ENCODE peak calls at places on chromosomes 2 and 18, in ten cellular contexts. One of them, this sample, is unnamed.

GRCh38 chr18:5164903-5165302 is 32.2 kb downstream of the AKAIN1 start:
- DNase-seq in brain microvascular endothelial cell: no peak
- DNase-seq in neural progenitor cell: no peak
- DNase-seq in Daoy: no peak
- DNase-seq in GM12891: no peak
- DNase-seq in skeletal muscle cell: no peak
- DNase-seq in EL: no peak
- DNase-seq in activated CD8-positive, alpha-beta memory T cell treated with anti-CD3 and anti-CD28 coated beads, Interleukin-2, amount 50 U/mL, for 48 hours: no peak
- DNase-seq in adrenal gland: no peak
- DNase-seq in fibroblast of the conjunctiva: no peak
- DNase-seq in this sample: no peak

GRCh38 chr2:29147963-29148362 is 32.7 kb downstream of the CLIP4 start:
- DNase-seq in skeletal muscle cell: no peak
- DNase-seq in Daoy: no peak
- DNase-seq in GM12891: no peak
- DNase-seq in brain microvascular endothelial cell: no peak
- DNase-seq in EL: no peak
- DNase-seq in adrenal gland: no peak
- DNase-seq in activated CD8-positive, alpha-beta memory T cell treated with anti-CD3 and anti-CD28 coated beads, Interleukin-2, amount 50 U/mL, for 48 hours: no peak
- DNase-seq in neural progenitor cell: peak
- DNase-seq in fibroblast of the conjunctiva: no peak
- DNase-seq in this sample: no peak

GRCh38 chr2:102662861-102663260 is 43.5 kb downstream of the SLC9A2 start:
- DNase-seq in EL: no peak
- DNase-seq in Daoy: no peak
- DNase-seq in skeletal muscle cell: no peak
- DNase-seq in adrenal gland: no peak
- DNase-seq in brain microvascular endothelial cell: no peak
- DNase-seq in GM12891: no peak
- DNase-seq in activated CD8-positive, alpha-beta memory T cell treated with anti-CD3 and anti-CD28 coated beads, Interleukin-2, amount 50 U/mL, for 48 hours: no peak
- DNase-seq in fibroblast of the conjunctiva: no peak
- DNase-seq in neural progenitor cell: no peak
- DNase-seq in this sample: no peak

GRCh38 chr18:23437357-23438045 is 15.6 kb upstream of the RIOK3 start:
- DNase-seq in GM12891: peak
- DNase-seq in neural progenitor cell: peak
- DNase-seq in skeletal muscle cell: peak
- DNase-seq in EL: peak
- DNase-seq in fibroblast of the conjunctiva: peak
- DNase-seq in Daoy: peak
- DNase-seq in activated CD8-positive, alpha-beta memory T cell treated with anti-CD3 and anti-CD28 coated beads, Interleukin-2, amount 50 U/mL, for 48 hours: peak
- DNase-seq in brain microvascular endothelial cell: peak
- DNase-seq in adrenal gland: peak
- DNase-seq in this sample: peak

GRCh38 chr2:116874021-116874420 is 940.5 kb upstream of the DDX18 start:
- DNase-seq in neural progenitor cell: peak
- DNase-seq in EL: no peak
- DNase-seq in brain microvascular endothelial cell: no peak
- DNase-seq in Daoy: no peak
- DNase-seq in GM12891: no peak
- DNase-seq in adrenal gland: no peak
- DNase-seq in fibroblast of the conjunctiva: no peak
- DNase-seq in activated CD8-positive, alpha-beta memory T cell treated with anti-CD3 and anti-CD28 coated beads, Interleukin-2, amount 50 U/mL, for 48 hours: no peak
- DNase-seq in skeletal muscle cell: no peak
- DNase-seq in this sample: no peak

GRCh38 chr2:168825149-168825548 is 22.7 kb downstream of the NOSTRIN start:
- DNase-seq in brain microvascular endothelial cell: no peak
- DNase-seq in adrenal gland: no peak
- DNase-seq in fibroblast of the conjunctiva: no peak
- DNase-seq in skeletal muscle cell: no peak
- DNase-seq in EL: no peak
- DNase-seq in Daoy: no peak
- DNase-seq in GM12891: no peak
- DNase-seq in neural progenitor cell: no peak
- DNase-seq in activated CD8-positive, alpha-beta memory T cell treated with anti-CD3 and anti-CD28 coated beads, Interleukin-2, amount 50 U/mL, for 48 hours: no peak
- DNase-seq in this sample: no peak

GRCh38 chr2:241351640-241352031 is 4.4 kb upstream of the FARP2 start:
- DNase-seq in Daoy: no peak
- DNase-seq in fibroblast of the conjunctiva: no peak
- DNase-seq in neural progenitor cell: no peak
- DNase-seq in GM12891: no peak
- DNase-seq in brain microvascular endothelial cell: no peak
- DNase-seq in activated CD8-positive, alpha-beta memory T cell treated with anti-CD3 and anti-CD28 coated beads, Interleukin-2, amount 50 U/mL, for 48 hours: no peak
- DNase-seq in adrenal gland: no peak
- DNase-seq in EL: no peak
- DNase-seq in skeletal muscle cell: no peak
- DNase-seq in this sample: no peak

GRCh38 chr2:36572054-36572751 is 25.8 kb downstream of the FEZ2 start:
- DNase-seq in GM12891: no peak
- DNase-seq in Daoy: no peak
- DNase-seq in fibroblast of the conjunctiva: no peak
- DNase-seq in EL: no peak
- DNase-seq in adrenal gland: no peak
- DNase-seq in neural progenitor cell: peak
- DNase-seq in activated CD8-positive, alpha-beta memory T cell treated with anti-CD3 and anti-CD28 coated beads, Interleukin-2, amount 50 U/mL, for 48 hours: no peak
- DNase-seq in skeletal muscle cell: no peak
- DNase-seq in brain microvascular endothelial cell: no peak
- DNase-seq in this sample: no peak

GRCh38 chr18:13680612-13681011 is 45.7 kb downstream of the FAM210A start:
- DNase-seq in GM12891: no peak
- DNase-seq in neural progenitor cell: peak
- DNase-seq in adrenal gland: no peak
- DNase-seq in skeletal muscle cell: no peak
- DNase-seq in brain microvascular endothelial cell: no peak
- DNase-seq in Daoy: peak
- DNase-seq in EL: no peak
- DNase-seq in fibroblast of the conjunctiva: no peak
- DNase-seq in activated CD8-positive, alpha-beta memory T cell treated with anti-CD3 and anti-CD28 coated beads, Interleukin-2, amount 50 U/mL, for 48 hours: no peak
- DNase-seq in this sample: peak

GRCh38 chr2:170733821-170734600 is 18.9 kb downstream of the SP5 start:
- DNase-seq in EL: no peak
- DNase-seq in brain microvascular endothelial cell: no peak
- DNase-seq in neural progenitor cell: no peak
- DNase-seq in skeletal muscle cell: no peak
- DNase-seq in fibroblast of the conjunctiva: no peak
- DNase-seq in activated CD8-positive, alpha-beta memory T cell treated with anti-CD3 and anti-CD28 coated beads, Interleukin-2, amount 50 U/mL, for 48 hours: no peak
- DNase-seq in GM12891: no peak
- DNase-seq in adrenal gland: no peak
- DNase-seq in Daoy: no peak
- DNase-seq in this sample: no peak

GRCh38 chr2:211748339-211748738 is 790.3 kb downstream of the ERBB4 start:
- DNase-seq in skeletal muscle cell: no peak
- DNase-seq in GM12891: no peak
- DNase-seq in Daoy: no peak
- DNase-seq in fibroblast of the conjunctiva: no peak
- DNase-seq in adrenal gland: no peak
- DNase-seq in EL: no peak
- DNase-seq in neural progenitor cell: no peak
- DNase-seq in brain microvascular endothelial cell: no peak
- DNase-seq in activated CD8-positive, alpha-beta memory T cell treated with anti-CD3 and anti-CD28 coated beads, Interleukin-2, amount 50 U/mL, for 48 hours: no peak
- DNase-seq in this sample: no peak

GRCh38 chr18:3508576-3509559 is 58.9 kb downstream of the TGIF1 start:
- DNase-seq in activated CD8-positive, alpha-beta memory T cell treated with anti-CD3 and anti-CD28 coated beads, Interleukin-2, amount 50 U/mL, for 48 hours: no peak
- DNase-seq in EL: no peak
- DNase-seq in skeletal muscle cell: peak
- DNase-seq in brain microvascular endothelial cell: no peak
- DNase-seq in fibroblast of the conjunctiva: no peak
- DNase-seq in adrenal gland: no peak
- DNase-seq in Daoy: no peak
- DNase-seq in neural progenitor cell: peak
- DNase-seq in GM12891: no peak
- DNase-seq in this sample: no peak

GRCh38 chr2:130336150-130336876 is 6.4 kb upstream of the IMP4 start:
- DNase-seq in brain microvascular endothelial cell: no peak
- DNase-seq in skeletal muscle cell: no peak
- DNase-seq in activated CD8-positive, alpha-beta memory T cell treated with anti-CD3 and anti-CD28 coated beads, Interleukin-2, amount 50 U/mL, for 48 hours: peak
- DNase-seq in Daoy: no peak
- DNase-seq in neural progenitor cell: peak
- DNase-seq in GM12891: no peak
- DNase-seq in fibroblast of the conjunctiva: no peak
- DNase-seq in EL: no peak
- DNase-seq in adrenal gland: no peak
- DNase-seq in this sample: no peak

GRCh38 chr2:10139536-10139935 is 17.0 kb downstream of the RRM2 start:
- DNase-seq in brain microvascular endothelial cell: no peak
- DNase-seq in EL: no peak
- DNase-seq in adrenal gland: no peak
- DNase-seq in skeletal muscle cell: no peak
- DNase-seq in GM12891: no peak
- DNase-seq in Daoy: no peak
- DNase-seq in fibroblast of the conjunctiva: no peak
- DNase-seq in activated CD8-positive, alpha-beta memory T cell treated with anti-CD3 and anti-CD28 coated beads, Interleukin-2, amount 50 U/mL, for 48 hours: no peak
- DNase-seq in neural progenitor cell: no peak
- DNase-seq in this sample: no peak

GRCh38 chr2:15588329-15588919 is 3.2 kb upstream of the DDX1 start:
- DNase-seq in neural progenitor cell: peak
- DNase-seq in EL: peak
- DNase-seq in skeletal muscle cell: no peak
- DNase-seq in Daoy: peak
- DNase-seq in GM12891: no peak
- DNase-seq in activated CD8-positive, alpha-beta memory T cell treated with anti-CD3 and anti-CD28 coated beads, Interleukin-2, amount 50 U/mL, for 48 hours: no peak
- DNase-seq in brain microvascular endothelial cell: peak
- DNase-seq in adrenal gland: peak
- DNase-seq in fibroblast of the conjunctiva: peak
- DNase-seq in this sample: peak

GRCh38 chr2:23505984-23506380 is 121.0 kb downstream of the KLHL29 start:
- DNase-seq in brain microvascular endothelial cell: no peak
- DNase-seq in EL: no peak
- DNase-seq in activated CD8-positive, alpha-beta memory T cell treated with anti-CD3 and anti-CD28 coated beads, Interleukin-2, amount 50 U/mL, for 48 hours: no peak
- DNase-seq in fibroblast of the conjunctiva: no peak
- DNase-seq in Daoy: no peak
- DNase-seq in adrenal gland: no peak
- DNase-seq in skeletal muscle cell: no peak
- DNase-seq in GM12891: no peak
- DNase-seq in neural progenitor cell: no peak
- DNase-seq in this sample: no peak

GRCh38 chr2:61662990-61663389 is 124.8 kb upstream of the XPO1 start:
- DNase-seq in adrenal gland: no peak
- DNase-seq in neural progenitor cell: no peak
- DNase-seq in skeletal muscle cell: no peak
- DNase-seq in EL: no peak
- DNase-seq in Daoy: no peak
- DNase-seq in activated CD8-positive, alpha-beta memory T cell treated with anti-CD3 and anti-CD28 coated beads, Interleukin-2, amount 50 U/mL, for 48 hours: no peak
- DNase-seq in GM12891: no peak
- DNase-seq in fibroblast of the conjunctiva: no peak
- DNase-seq in brain microvascular endothelial cell: no peak
- DNase-seq in this sample: no peak

GRCh38 chr2:42421601-42422252 is 60.7 kb upstream of the COX7A2L start:
- DNase-seq in EL: no peak
- DNase-seq in adrenal gland: no peak
- DNase-seq in skeletal muscle cell: no peak
- DNase-seq in brain microvascular endothelial cell: peak
- DNase-seq in activated CD8-positive, alpha-beta memory T cell treated with anti-CD3 and anti-CD28 coated beads, Interleukin-2, amount 50 U/mL, for 48 hours: no peak
- DNase-seq in neural progenitor cell: no peak
- DNase-seq in fibroblast of the conjunctiva: no peak
- DNase-seq in GM12891: no peak
- DNase-seq in Daoy: peak
- DNase-seq in this sample: no peak

This sample was measured in HAP-1.